ENCODE peak calls at places on chromosome 4, in four cellular contexts. B, O, S and M are unnamed samples.

GRCh38 chr4:4388418-4388817 is 1.5 kb downstream of the NSG1 start:
- DNase-seq in O (no peak), B (no peak), S (no peak), M (no peak)

GRCh38 chr4:87006531-87007344 is 71.9 kb downstream of the AFF1 start:
- DNase-seq in B (peak), O (peak), S (peak), M (peak)

GRCh38 chr4:94304365-94304971 is 38.2 kb downstream of the HPGDS start:
- DNase-seq in S (no peak), B (peak), O (peak), M (peak)

GRCh38 chr4:148955926-148956325 is 513.7 kb upstream of the NR3C2 start:
- DNase-seq in O (peak), S (no peak), B (no peak), M (peak)

GRCh38 chr4:7187691-7188090 is 4.6 kb upstream of the SORCS2 start:
- DNase-seq in S (no peak), O (no peak), B (no peak), M (no peak)

GRCh38 chr4:52873191-52873590 is 11.1 kb downstream of the RASL11B start:
- DNase-seq in O (no peak), B (peak), S (peak), M (no peak)

GRCh38 chr4:137705171-137705783 is 173.0 kb upstream of the PCDH18 start:
- DNase-seq in O (peak), S (no peak), B (peak), M (peak)

GRCh38 chr4:113822555-113823290 is 61.2 kb upstream of the CAMK2D start:
- DNase-seq in B (no peak), O (no peak), S (no peak), M (no peak)

GRCh38 chr4:153204247-153205027 is at the start of gene TRIM2:
- DNase-seq in B (peak), S (peak), O (peak), M (peak)

GRCh38 chr4:70583952-70584834 is 7.9 kb upstream of the AMBN start:
- DNase-seq in O (no peak), S (no peak), B (no peak), M (no peak)

GRCh38 chr4:154030747-154031146 is 241.9 kb upstream of the SFRP2 start:
- DNase-seq in O (peak), S (no peak), B (no peak), M (peak)

GRCh38 chr4:111027526-111027925 is 404.6 kb upstream of the PITX2 start:
- DNase-seq in O (peak), B (no peak), S (no peak), M (peak)

GRCh38 chr4:8495803-8496202 is 55.2 kb downstream of the TRMT44 start:
- DNase-seq in S (no peak), O (no peak), B (no peak), M (no peak)